ENCODE peak calls at places on chromosomes 16 and 17, in four cellular contexts. D is mesothelial cell of epicardium, N is BJ, Y is Caco-2. I is an unnamed sample.
A peak's percentile ranks its signal among the peaks of the same experiment; 100 is the strongest.

GRCh38 chr16:67968440-67969285 is at the start of gene SLC12A4:
- DNase-seq in Y (peak; percentile 94), D (peak; percentile 78), N (peak; percentile 18), I (peak; percentile 62)

GRCh38 chr17:15233022-15233805 is 31.9 kb downstream of the PMP22 start:
- DNase-seq in D (no peak), N (no peak), Y (peak; percentile 29), I (no peak)

GRCh38 chr17:58703137-58703846 is 10.9 kb downstream of the RAD51C start:
- DNase-seq in N (no peak), D (no peak), Y (no peak), I (no peak)

GRCh38 chr17:9217151-9218067 is 196.1 kb downstream of the NTN1 start:
- DNase-seq in Y (peak; percentile 23), N (peak; percentile 32), D (no peak), I (no peak)

GRCh38 chr16:12750554-12750918 is 53.2 kb downstream of the CPPED1 start:
- DNase-seq in Y (no peak), D (no peak), N (no peak), I (no peak)

GRCh38 chr16:35150805-35151312 is 1691.4 kb downstream of the TP53TG3F start:
- DNase-seq in Y (no peak), N (no peak), D (no peak), I (no peak)

GRCh38 chr16:8660841-8661301 is 13.5 kb upstream of the ABAT start:
- DNase-seq in Y (peak; percentile 84), N (no peak), D (peak; percentile 44), I (peak; percentile 68)

GRCh38 chr17:67628580-67629013 is 89.1 kb upstream of the NOL11 start:
- DNase-seq in N (no peak), Y (peak; percentile 20), D (no peak), I (no peak)

GRCh38 chr16:48013476-48013875 is 142.3 kb downstream of the ABCC12 start:
- DNase-seq in D (no peak), Y (no peak), N (no peak), I (no peak)

GRCh38 chr16:66399930-66400329 is 27.2 kb upstream of the BEAN1 start:
- DNase-seq in D (no peak), N (no peak), Y (no peak), I (no peak)

GRCh38 chr16:48971571-48972071 is 310.0 kb downstream of the CBLN1 start:
- DNase-seq in N (no peak), Y (no peak), D (no peak), I (no peak)

GRCh38 chr16:56252835-56253234 is 61.5 kb downstream of the GNAO1 start:
- DNase-seq in D (no peak), Y (no peak), N (no peak), I (no peak)

GRCh38 chr16:80735846-80736245 is 68.6 kb downstream of the CDYL2 start:
- DNase-seq in N (no peak), Y (no peak), D (no peak), I (no peak)
- TF ChIP-seq CTCF in N (no peak), Y (no peak), D (no peak), I (no peak)

GRCh38 chr16:69108069-69108904 is 2.8 kb downstream of the HAS3 start:
- DNase-seq in D (no peak), N (no peak), Y (no peak), I (no peak)

GRCh38 chr16:69108905-69109252 is 3.4 kb downstream of the HAS3 start:
- DNase-seq in N (no peak), Y (no peak), D (no peak), I (no peak)

GRCh38 chr16:69105501-69106361 is at the start of gene HAS3:
- DNase-seq in D (peak; percentile 43), N (no peak), Y (peak; percentile 89), I (peak; percentile 58)

GRCh38 chr16:69106491-69107291 is 1.2 kb downstream of the HAS3 start:
- DNase-seq in N (no peak), Y (peak; percentile 29), D (no peak), I (peak; percentile 28)

GRCh38 chr16:69107311-69107962 is 2.0 kb downstream of the HAS3 start:
- DNase-seq in Y (no peak), D (no peak), N (no peak), I (peak; percentile 16)
- TF ChIP-seq CTCF in Y (no peak), D (no peak), N (no peak), I (no peak)

DNA sequence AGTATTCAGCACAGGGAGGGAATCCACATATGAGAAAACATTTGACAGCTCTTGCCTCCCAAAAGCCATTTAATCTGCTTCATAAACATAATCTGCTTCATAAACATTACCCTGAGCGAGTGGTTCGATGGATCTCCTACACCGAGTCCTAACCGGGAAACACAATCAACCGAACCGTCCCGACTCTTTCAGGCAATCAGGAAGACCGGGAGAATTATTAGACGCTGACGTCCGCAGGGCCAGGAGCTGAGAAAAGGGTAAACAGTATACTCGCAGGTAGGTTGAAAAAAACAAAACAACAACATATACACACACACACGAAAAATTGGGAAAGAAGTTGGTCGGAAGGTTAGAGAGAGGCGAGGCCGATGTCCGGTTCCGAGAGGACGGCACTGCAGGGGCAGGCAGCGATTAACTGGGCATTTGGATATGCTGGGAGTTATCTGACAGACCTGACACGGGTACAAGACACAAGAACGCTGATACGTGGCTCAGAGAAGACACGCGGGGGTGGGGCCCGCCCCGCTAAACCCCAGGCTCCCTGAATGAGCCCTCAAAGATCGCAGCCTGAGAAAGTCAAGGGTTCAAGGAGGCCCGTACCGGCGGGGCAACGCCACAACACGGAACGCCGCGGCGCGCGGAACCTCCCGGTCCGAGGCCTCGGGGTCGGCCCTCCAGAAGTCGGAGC is 585 bp downstream of the AP1G1 start:
- DNase-seq in N (no peak), D (peak; percentile 21), Y (no peak), I (no peak)
- TF ChIP-seq CTCF in N (no peak), D (no peak), Y (no peak), I (no peak)

DNA sequence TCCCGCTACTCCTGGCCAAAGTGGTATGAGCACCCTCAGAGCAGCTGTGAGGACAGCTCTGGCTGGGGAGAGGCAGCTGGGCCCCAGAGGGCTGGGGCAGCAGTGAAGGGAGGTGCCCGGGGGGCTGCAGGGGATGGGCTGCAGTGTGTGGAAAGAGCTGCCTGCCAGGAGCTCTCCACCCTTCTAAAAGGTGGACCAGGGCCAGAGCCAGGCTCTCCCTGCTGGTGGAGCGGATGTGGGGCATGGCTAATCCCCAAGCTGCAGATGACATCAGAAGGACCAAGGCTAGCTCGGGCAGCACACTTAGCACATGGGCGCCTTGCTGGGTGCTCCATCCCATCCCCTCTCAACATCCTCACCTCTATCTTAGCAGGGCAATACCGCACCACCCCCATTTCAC is 103.1 kb downstream of the SDK2 start:
- DNase-seq in D (no peak), Y (no peak), N (no peak), I (no peak)
- TF ChIP-seq CTCF in D (no peak), Y (no peak), N (no peak), I (no peak)

GRCh38 chr17:36934144-36934758 is 3.0 kb upstream of the LHX1 start:
- DNase-seq in N (no peak), D (no peak), Y (no peak), I (no peak)
- TF ChIP-seq CTCF in N (no peak), D (no peak), Y (no peak), I (no peak)

DNA sequence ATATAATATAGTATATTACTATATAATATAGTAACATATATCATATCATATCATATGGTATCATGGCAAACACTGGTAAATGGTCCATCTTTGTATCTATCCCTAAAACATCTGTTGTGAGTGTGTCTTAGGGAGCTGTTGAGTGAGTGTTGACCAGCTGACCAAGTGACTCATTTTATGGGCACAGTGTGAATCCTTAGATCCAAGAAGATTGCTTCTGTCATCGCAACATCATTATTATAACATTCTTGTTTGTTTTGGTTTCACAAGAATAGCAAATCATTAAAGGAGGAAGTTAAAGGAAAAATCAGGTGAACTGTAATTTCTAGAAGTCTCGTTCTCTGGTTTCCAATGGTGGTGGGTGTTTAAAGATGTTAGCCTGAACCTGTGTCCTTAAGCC is 11.7 kb upstream of the MAF start:
- DNase-seq in Y (no peak), N (no peak), D (no peak), I (no peak)
- TF ChIP-seq CTCF in Y (no peak), N (no peak), D (no peak), I (no peak)

GRCh38 chr17:61452301-61453290 is at the start of gene TBX4:
- DNase-seq in N (no peak), Y (no peak), D (no peak), I (no peak)
- TF ChIP-seq CTCF in N (no peak), Y (no peak), D (no peak), I (no peak)